ENCODE peak calls at places on chromosomes 1 and 21, in ten cellular contexts. C is IMR-90, V is breast epithelium, X is uterus, Y is heart left ventricle, F is endothelial cell of umbilical vein, S is tibial nerve, W is A549, M is stomach, P is ovary. Z is an unnamed sample.

GRCh38 chr1:55594701-55595100 is 379.5 kb upstream of the USP24 start:
- DNase-seq in F (no peak), S (no peak), C (no peak), V (no peak), X (no peak), P (no peak), Y (no peak), M (no peak), W (no peak), Z (no peak)

GRCh38 chr1:28144203-28145135 is 32.0 kb downstream of the PTAFR start:
- DNase-seq in M (no peak), S (no peak), C (peak), F (no peak), W (peak), P (no peak), X (no peak), Y (no peak), V (no peak), Z (no peak)

GRCh38 chr1:229295745-229296144 is 24.8 kb downstream of the RAB4A start:
- DNase-seq in X (no peak), S (no peak), C (no peak), W (no peak), P (no peak), Y (no peak), V (no peak), M (peak), F (no peak), Z (no peak)

GRCh38 chr1:149917590-149918144 is at the start of gene SV2A:
- DNase-seq in S (no peak), C (peak), V (peak), P (no peak), W (no peak), Y (no peak), X (peak), M (peak), F (no peak), Z (no peak)

GRCh38 chr1:35603468-35603867 is 30.4 kb downstream of the TFAP2E start:
- DNase-seq in P (no peak), X (no peak), C (no peak), V (no peak), M (no peak), F (no peak), S (no peak), Y (no peak), W (no peak), Z (no peak)

GRCh38 chr1:94296018-94296417 is 58.6 kb upstream of the ARHGAP29 start:
- DNase-seq in M (no peak), V (peak), W (no peak), P (no peak), Y (no peak), F (peak), S (no peak), X (no peak), C (peak), Z (no peak)

GRCh38 chr21:43854773-43855633 is 10.0 kb upstream of the AGPAT3 start:
- DNase-seq in C (no peak), S (no peak), W (no peak), Y (no peak), P (no peak), F (no peak), V (no peak), M (no peak), X (no peak), Z (peak)

GRCh38 chr1:85264150-85264549 is 4.7 kb upstream of the C1orf52 start:
- DNase-seq in V (no peak), C (peak), W (no peak), M (no peak), X (no peak), S (no peak), F (peak), Y (no peak), P (no peak), Z (no peak)

GRCh38 chr1:36307601-36308330 is 1.6 kb downstream of the SH3D21 start:
- DNase-seq in F (no peak), M (no peak), W (no peak), C (no peak), S (no peak), Y (no peak), X (no peak), P (no peak), V (no peak), Z (peak)

GRCh38 chr1:171438441-171438840 is 46.9 kb upstream of the PRRC2C start:
- DNase-seq in V (no peak), S (peak), C (peak), W (peak), X (peak), F (peak), M (peak), Y (peak), P (no peak), Z (no peak)

GRCh38 chr1:172499636-172500141 is 33.3 kb upstream of the SUCO start:
- DNase-seq in Y (no peak), V (peak), S (no peak), M (no peak), W (peak), X (no peak), F (no peak), P (no peak), C (no peak), Z (peak)

GRCh38 chr1:172498858-172499257 is 34.1 kb upstream of the SUCO start:
- DNase-seq in S (no peak), W (no peak), C (no peak), M (no peak), P (no peak), V (peak), X (no peak), Y (no peak), F (no peak), Z (no peak)

GRCh38 chr1:172500207-172500606 is 32.7 kb upstream of the SUCO start:
- DNase-seq in M (no peak), F (no peak), V (no peak), Y (no peak), C (no peak), X (no peak), S (no peak), W (no peak), P (no peak), Z (no peak)

GRCh38 chr1:172496678-172497077 is 36.3 kb upstream of the SUCO start:
- DNase-seq in X (no peak), Y (no peak), F (no peak), C (no peak), V (no peak), W (no peak), P (no peak), M (no peak), S (no peak), Z (no peak)

GRCh38 chr1:172497230-172497629 is 35.7 kb upstream of the SUCO start:
- DNase-seq in Y (no peak), P (peak), F (no peak), M (no peak), S (no peak), C (peak), X (no peak), W (peak), V (peak), Z (no peak)
- H3K27ac ChIP-seq in Y (no peak), P (no peak), F (no peak), M (no peak), S (no peak), C (no peak), X (no peak), W (peak), V (peak), Z (no peak)

DNA sequence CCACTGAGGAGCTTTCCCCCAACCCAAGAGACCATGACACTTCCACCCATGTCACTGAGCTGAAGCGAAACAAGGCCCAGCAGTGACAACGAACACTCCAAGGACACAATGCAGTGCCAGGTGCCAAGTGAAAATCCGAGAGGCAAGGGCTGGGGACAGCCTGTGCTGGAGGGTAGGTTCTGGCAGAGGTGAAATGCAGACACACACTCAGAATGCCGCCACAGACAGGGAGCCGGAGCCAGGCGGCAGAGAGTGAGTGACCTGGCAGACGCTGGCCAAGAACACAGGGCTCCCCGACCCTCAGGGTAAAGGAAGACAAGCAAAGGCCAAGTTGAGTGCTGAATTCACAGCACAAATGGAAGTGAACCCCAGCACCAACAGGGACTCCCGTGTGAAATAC is 78.9 kb downstream of the CD46 start:
- DNase-seq in M (peak), Y (peak), C (no peak), X (no peak), F (no peak), S (no peak), V (peak), W (no peak), P (no peak), Z (no peak)
- TF ChIP-seq POLR2A in M (no peak), Y (no peak), C (no peak), X (no peak), F (no peak), S (no peak), V (no peak), W (no peak), P (no peak), Z (no peak)

GRCh38 chr1:119674835-119675289 is 26.8 kb upstream of the ZNF697 start:
- DNase-seq in V (no peak), S (peak), X (peak), M (peak), W (no peak), Y (no peak), C (peak), P (no peak), F (peak), Z (peak)
- TF ChIP-seq CTCF in V (peak), S (peak), X (no peak), M (no peak), W (no peak), Y (peak), C (no peak), P (no peak), F (peak), Z (no peak)

DNA sequence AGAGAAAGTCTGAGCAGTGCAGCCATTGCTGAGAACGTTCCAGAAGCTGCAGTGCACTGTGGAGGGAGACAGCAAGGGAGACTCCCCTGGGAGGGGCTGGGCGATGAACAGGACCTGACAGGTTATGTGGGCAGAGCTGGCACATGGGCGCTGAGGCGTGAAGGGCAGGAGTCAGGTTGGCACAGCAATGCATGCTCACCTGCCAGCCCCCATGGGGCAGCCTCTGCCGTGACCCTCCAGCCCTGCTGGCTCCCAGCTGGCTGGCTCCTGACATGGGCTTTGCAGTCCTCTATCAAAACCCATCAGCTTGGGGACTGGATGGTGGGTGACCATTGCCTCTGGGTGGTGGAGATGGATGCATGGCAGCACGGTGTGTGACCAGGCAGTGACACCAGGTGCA is 300.3 kb downstream of the CAMTA1 start:
- DNase-seq in P (no peak), V (no peak), S (no peak), C (no peak), Y (no peak), X (no peak), W (no peak), M (no peak), F (no peak), Z (no peak)
- H3K27ac ChIP-seq in P (no peak), V (no peak), S (no peak), C (no peak), Y (no peak), X (no peak), W (no peak), M (no peak), F (no peak), Z (no peak)